ENCODE peak calls at places on chromosomes 5 and 9, in four cellular contexts. Q is fibroblast of lung, G is pancreas, N is Panc1. K is an unnamed sample.
A peak's percentile ranks its signal among the peaks of the same experiment; 100 is the strongest.

GRCh38 chr5:142717582-142718215 is 31.8 kb upstream of the FGF1 start:
- DNase-seq in Q (peak; percentile 52), G (no peak), N (no peak), K (no peak)

GRCh38 chr9:113349434-113350337 is at the start of gene BSPRY:
- DNase-seq in Q (no peak), G (peak; percentile 85), N (no peak), K (no peak)

GRCh38 chr5:138470322-138471285 is 5.3 kb downstream of the EGR1 start:
- DNase-seq in Q (no peak), G (no peak), N (no peak), K (no peak)

GRCh38 chr9:117325110-117325788 is 89.6 kb downstream of the ASTN2 start:
- DNase-seq in Q (no peak), G (no peak), N (no peak), K (no peak)

GRCh38 chr5:88298425-88298824 is 29.8 kb upstream of the TMEM161B start:
- DNase-seq in Q (peak; percentile 59), G (no peak), N (no peak), K (no peak)

GRCh38 chr9:136880651-136881050 is 5.7 kb upstream of the TRAF2 start:
- DNase-seq in Q (no peak), G (no peak), N (no peak), K (no peak)

GRCh38 chr5:173733065-173733824 is 116.8 kb upstream of the BOD1 start:
- DNase-seq in Q (no peak), G (no peak), N (no peak), K (no peak)

GRCh38 chr5:76403963-76404693 is 1.0 kb downstream of the IQGAP2 start:
- DNase-seq in Q (no peak), G (peak; percentile 85), N (no peak), K (no peak)

GRCh38 chr5:138391859-138392386 is 39.4 kb downstream of the KDM3B start:
- DNase-seq in Q (no peak), G (no peak), N (no peak), K (no peak)

GRCh38 chr5:110106750-110107149 is 417.0 kb downstream of the MAN2A1 start:
- DNase-seq in Q (no peak), G (no peak), N (no peak), K (no peak)

GRCh38 chr9:98248737-98249474 is 6.5 kb downstream of the TBC1D2 start:
- DNase-seq in Q (peak; percentile 97), G (no peak), N (no peak), K (peak; percentile 77)

GRCh38 chr5:89342106-89342876 is 459.3 kb upstream of the MEF2C start:
- DNase-seq in Q (peak; percentile 96), G (no peak), N (no peak), K (no peak)

GRCh38 chr9:326667-327066 is 112.0 kb downstream of the DOCK8 start:
- DNase-seq in Q (no peak), G (no peak), N (no peak), K (no peak)
- H3K36me3 ChIP-seq in Q (no peaks in the 10 kb centered on the region), G (no peaks in the 10 kb centered on the region), N (no peaks in the 10 kb centered on the region), K (no peaks in the 10 kb centered on the region)

DNA sequence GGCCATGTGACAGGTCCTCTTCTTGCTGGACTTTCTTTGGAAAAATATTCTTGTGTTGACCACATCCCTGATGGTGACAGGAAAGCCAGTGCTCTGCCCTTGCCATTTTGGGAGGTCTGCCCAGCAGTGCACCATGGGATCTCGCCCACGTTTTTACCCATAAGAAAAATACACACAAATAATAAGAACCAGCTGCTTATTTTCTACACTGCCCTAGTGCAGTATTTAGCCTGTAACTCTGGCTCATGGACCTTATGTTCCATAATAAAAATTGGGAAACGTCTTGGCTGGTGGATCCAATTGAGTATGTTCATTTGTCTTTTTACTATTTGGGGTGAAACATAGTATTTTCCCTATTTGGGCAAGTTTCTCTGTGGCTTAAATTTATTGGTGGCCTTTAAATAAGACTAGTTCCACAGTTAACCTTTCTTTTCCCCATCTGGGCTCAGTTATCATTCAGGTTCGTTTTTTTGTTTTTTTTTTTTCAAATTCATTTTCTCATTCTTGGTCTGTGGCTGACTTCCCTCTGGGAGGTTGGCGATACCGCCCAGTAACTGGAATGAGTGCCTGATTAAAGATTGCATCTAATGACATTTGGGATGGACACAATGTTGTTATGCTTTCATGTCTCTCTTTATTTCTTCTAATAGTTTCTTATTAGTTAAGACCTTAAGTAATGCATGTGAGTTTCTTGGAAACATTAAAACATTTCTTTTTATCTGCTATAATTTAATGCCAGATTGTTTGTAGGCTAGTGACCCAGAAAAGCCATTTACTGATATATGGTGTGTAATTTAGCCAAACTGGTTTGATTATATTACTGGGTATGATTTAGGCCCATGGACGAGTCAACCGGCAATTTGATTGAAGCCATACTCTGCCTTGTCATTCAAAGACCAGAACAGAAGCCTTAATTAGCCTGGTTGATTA is 163.7 kb downstream of the FGF10 start:
- DNase-seq in Q (no peak), G (no peak), N (no peak), K (no peak)
- H3K36me3 ChIP-seq in Q (no peaks in the 10 kb centered on the region), G (no peaks in the 10 kb centered on the region), N (no peaks in the 10 kb centered on the region), K (no peaks in the 10 kb centered on the region)

GRCh38 chr9:21831841-21832509 is 29.5 kb downstream of the MTAP start:
- DNase-seq in Q (peak; percentile 92), G (no peak), N (no peak), K (no peak)
- H3K36me3 ChIP-seq in Q (no peaks in the 10 kb centered on the region), G (no peaks in the 10 kb centered on the region), N (no peaks in the 10 kb centered on the region), K (peaks cover 84% of the 10 kb centered on the region)

GRCh38 chr5:123367739-123368138 is 55.5 kb downstream of the CEP120 start:
- DNase-seq in Q (peak; percentile 10), G (no peak), N (no peak), K (no peak)

GRCh38 chr5:123369371-123369968 is 53.7 kb downstream of the CEP120 start:
- DNase-seq in Q (no peak), G (no peak), N (no peak), K (no peak)

GRCh38 chr5:123371575-123372179 is 51.5 kb downstream of the CEP120 start:
- DNase-seq in Q (no peak), G (peak; percentile 79), N (no peak), K (peak; percentile 74)
- H3K36me3 ChIP-seq in Q (peaks cover under 1% of the 10 kb centered on the region), G (no peaks in the 10 kb centered on the region), N (peaks cover 11% of the 10 kb centered on the region), K (peaks cover 4% of the 10 kb centered on the region)

DNA sequence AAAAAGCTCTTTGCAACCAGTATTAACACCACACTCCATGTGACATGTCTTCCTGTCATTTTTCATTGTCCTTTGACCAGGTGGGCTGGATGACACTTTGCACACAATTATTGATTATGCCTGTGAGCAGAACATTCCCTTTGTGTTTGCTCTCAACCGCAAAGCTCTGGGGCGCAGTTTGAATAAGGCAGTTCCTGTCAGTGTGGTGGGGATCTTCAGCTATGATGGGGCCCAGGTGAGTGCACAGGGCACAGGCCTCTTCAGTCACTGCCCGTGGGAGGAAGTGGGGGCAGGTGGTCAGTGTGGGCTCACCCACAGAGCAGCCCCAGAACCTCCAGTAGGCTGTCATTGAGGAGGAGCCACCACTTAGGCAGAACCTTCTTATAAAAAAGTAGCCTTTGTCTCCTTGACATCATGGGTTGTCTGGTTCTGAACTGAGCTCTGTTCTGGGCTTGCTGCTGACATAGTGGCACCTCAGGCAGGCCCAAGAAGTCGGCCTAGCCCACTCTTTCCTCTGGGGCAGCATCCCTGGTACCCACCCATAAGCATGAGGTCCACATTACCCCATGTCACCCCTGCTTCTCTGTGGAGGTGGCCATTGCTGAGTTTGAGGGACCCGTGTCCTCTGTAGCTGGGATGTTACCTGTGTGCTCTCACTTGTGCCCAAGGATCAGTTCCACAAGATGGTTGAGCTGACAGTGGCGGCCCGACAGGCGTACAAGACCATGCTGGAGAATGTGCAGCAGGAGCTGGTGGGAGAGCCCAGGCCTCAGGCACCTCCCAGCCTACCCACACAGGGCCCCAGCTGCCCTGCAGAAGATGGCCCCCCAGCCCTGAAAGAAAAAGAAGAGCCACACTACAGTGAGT is 39.3 kb downstream of the SECISBP2 start:
- DNase-seq in Q (no peak), G (no peak), N (no peak), K (no peak)
- H3K36me3 ChIP-seq in Q (peaks cover 13% of the 10 kb centered on the region), G (no peaks in the 10 kb centered on the region), N (no peaks in the 10 kb centered on the region), K (peaks cover 74% of the 10 kb centered on the region)

GRCh38 chr5:133981714-133982113 is 13.3 kb upstream of the C5orf15 start:
- DNase-seq in Q (no peak), G (no peak), N (no peak), K (no peak)

GRCh38 chr5:133977858-133978257 is 9.4 kb upstream of the C5orf15 start:
- DNase-seq in Q (peak; percentile 87), G (no peak), N (no peak), K (no peak)

GRCh38 chr5:133978943-133979342 is 10.5 kb upstream of the C5orf15 start:
- DNase-seq in Q (no peak), G (no peak), N (no peak), K (no peak)

GRCh38 chr5:133983674-133984073 is 15.2 kb upstream of the C5orf15 start:
- DNase-seq in Q (peak; percentile 43), G (no peak), N (no peak), K (no peak)

GRCh38 chr5:133980652-133981051 is 12.2 kb upstream of the C5orf15 start:
- DNase-seq in Q (no peak), G (no peak), N (no peak), K (no peak)
- H3K36me3 ChIP-seq in Q (peaks cover 10% of the 10 kb centered on the region), G (no peaks in the 10 kb centered on the region), N (peaks cover 13% of the 10 kb centered on the region), K (peaks cover 70% of the 10 kb centered on the region)

DNA sequence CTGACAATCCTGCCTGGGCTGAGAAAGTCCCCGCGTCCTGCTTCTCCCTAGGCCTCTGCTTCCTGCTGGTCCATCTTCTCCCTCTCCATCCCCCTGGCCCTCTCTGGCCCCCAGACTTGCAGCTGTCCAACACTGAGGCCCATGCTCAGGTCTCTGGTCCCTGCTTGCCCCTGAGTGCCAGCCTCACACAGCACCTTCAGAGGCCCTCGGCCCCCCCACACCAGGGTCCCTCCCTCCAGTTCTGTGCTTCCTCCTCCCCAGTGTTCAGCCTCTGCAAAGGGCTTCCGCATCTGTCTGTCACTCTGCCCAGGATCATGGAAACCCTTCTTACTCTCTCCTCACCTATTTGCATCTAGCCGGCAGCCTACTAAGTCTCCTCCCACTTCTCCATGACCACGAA is 62.4 kb upstream of the CTSL start:
- DNase-seq in Q (no peak), G (no peak), N (no peak), K (no peak)
- H3K36me3 ChIP-seq in Q (no peaks in the 10 kb centered on the region), G (peaks cover 4% of the 10 kb centered on the region), N (no peaks in the 10 kb centered on the region), K (peaks cover 3% of the 10 kb centered on the region)

DNA sequence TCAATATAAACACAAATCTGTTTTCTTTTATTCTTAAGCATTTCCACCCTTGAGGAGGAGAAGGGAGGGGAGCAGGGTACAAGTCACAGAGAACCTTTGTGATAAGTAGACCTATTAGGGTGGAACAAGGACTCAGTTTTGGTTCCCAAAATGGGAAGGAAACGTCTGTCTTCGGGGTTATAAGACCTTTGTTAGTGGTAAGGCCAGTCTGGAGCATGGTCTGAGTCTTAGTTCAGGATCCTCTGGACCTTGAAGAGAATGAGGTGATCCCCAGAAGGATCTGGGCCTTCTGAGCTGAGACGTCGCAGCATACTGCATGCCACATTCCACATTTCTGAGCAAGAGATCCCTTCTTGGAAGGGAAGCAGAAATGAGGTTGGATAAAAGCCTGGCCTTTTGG is 37.2 kb downstream of the FAXDC2 start:
- DNase-seq in Q (no peak), G (no peak), N (no peak), K (no peak)
- H3K36me3 ChIP-seq in Q (peaks cover 29% of the 10 kb centered on the region), G (no peaks in the 10 kb centered on the region), N (peaks cover 37% of the 10 kb centered on the region), K (peaks cover 59% of the 10 kb centered on the region)

K was measured in ascending aorta.